ENCODE peak calls at places on chromosomes 4 and X, in six cellular contexts. F is NB4, X is GM12878, Q is A549, D is K562, K is HepG2. B is an unnamed sample.

GRCh38 chrX:50903387-50904027 is 7.0 kb upstream of the BMP15 start:
- DNase-seq in F (peak; percentile 39), X (no peak), Q (peak; percentile 32), D (peak; percentile 26), K (peak; percentile 10), B (peak; percentile 53)

GRCh38 chr4:78653655-78654054 is 102.1 kb downstream of the ANXA3 start:
- DNase-seq in F (peak; percentile 28), X (no peak), Q (no peak), D (peak; percentile 61), K (no peak), B (peak; percentile 44)

GRCh38 chrX:125289920-125290319 is 29.8 kb upstream of the TEX13C start:
- DNase-seq in F (no peak), X (no peak), Q (no peak), D (no peak), K (no peak), B (no peak)

GRCh38 chrX:118049713-118050112 is 66.9 kb downstream of the KLHL13 start:
- DNase-seq in F (peak; percentile 2), X (no peak), Q (no peak), D (peak; percentile 11), K (no peak), B (no peak)

GRCh38 chrX:132900631-132901030 is 57.8 kb downstream of the HS6ST2 start:
- DNase-seq in F (no peak), X (no peak), Q (no peak), D (no peak), K (no peak), B (no peak)

GRCh38 chr4:6250235-6250983 is 19.2 kb upstream of the WFS1 start:
- DNase-seq in F (peak; percentile 75), X (peak; percentile 42), Q (peak; percentile 62), D (peak; percentile 68), K (peak; percentile 67), B (peak; percentile 74)

GRCh38 chr4:157127571-157127970 is 51.6 kb downstream of the GLRB start:
- DNase-seq in F (no peak), X (no peak), Q (no peak), D (no peak), K (no peak), B (peak; percentile 4)

GRCh38 chr4:8771666-8772065 is 100.0 kb downstream of the HMX1 start:
- DNase-seq in F (peak; percentile 32), X (no peak), Q (no peak), D (no peak), K (no peak), B (no peak)

GRCh38 chrX:68721991-68722860 is 74.8 kb downstream of the STARD8 start:
- DNase-seq in F (no peak), X (no peak), Q (no peak), D (no peak), K (no peak), B (no peak)

GRCh38 chr4:149891381-149891780 is 75.7 kb upstream of the IQCM start:
- DNase-seq in F (no peak), X (no peak), Q (no peak), D (no peak), K (no peak), B (no peak)

GRCh38 chr4:53174824-53175223 is 191.0 kb downstream of the SCFD2 start:
- DNase-seq in F (no peak), X (no peak), Q (no peak), D (no peak), K (no peak), B (no peak)

GRCh38 chr4:140158234-140159030 is 4.4 kb upstream of the MAML3 start:
- DNase-seq in F (peak; percentile 45), X (no peak), Q (no peak), D (no peak), K (no peak), B (peak; percentile 67)

GRCh38 chr4:26105815-26106699 is 192.0 kb downstream of the SMIM20 start:
- DNase-seq in F (no peak), X (no peak), Q (no peak), D (peak; percentile 10), K (no peak), B (no peak)

GRCh38 chr4:56699537-56699936 is 18.4 kb upstream of the HOPX start:
- DNase-seq in F (no peak), X (no peak), Q (no peak), D (no peak), K (no peak), B (no peak)

GRCh38 chr4:18022572-18023039 is 1.1 kb upstream of the LCORL start:
- DNase-seq in F (no peak), X (no peak), Q (no peak), D (no peak), K (no peak), B (no peak)

GRCh38 chrX:9489234-9489633 is 24.4 kb downstream of the TBL1X start:
- DNase-seq in F (no peak), X (no peak), Q (no peak), D (no peak), K (no peak), B (no peak)

GRCh38 chrX:124033821-124034220 is 72.3 kb downstream of the STAG2 start:
- DNase-seq in F (peak; percentile 51), X (no peak), Q (no peak), D (no peak), K (no peak), B (no peak)

GRCh38 chrX:110066488-110067225 is 63.7 kb downstream of the TMEM164 start:
- DNase-seq in F (no peak), X (no peak), Q (no peak), D (no peak), K (no peak), B (no peak)

GRCh38 chrX:38304010-38304409 is 23.3 kb downstream of the RPGR start:
- DNase-seq in F (no peak), X (no peak), Q (peak; percentile 22), D (peak; percentile 11), K (peak; percentile 11), B (peak; percentile 60)

GRCh38 chr4:108365551-108365950 is 196.8 kb upstream of the LEF1 start:
- DNase-seq in F (no peak), X (no peak), Q (no peak), D (peak; percentile 26), K (no peak), B (no peak)

GRCh38 chr4:6674500-6675149 is 19.1 kb upstream of the S100P start:
- DNase-seq in F (peak; percentile 82), X (peak; percentile 45), Q (peak; percentile 66), D (peak; percentile 83), K (peak; percentile 60), B (peak; percentile 48)

GRCh38 chr4:60034371-60034770 is 1165.8 kb upstream of the ADGRL3 start:
- DNase-seq in F (no peak), X (no peak), Q (no peak), D (no peak), K (no peak), B (no peak)

GRCh38 chr4:181854142-181854541 is 389.1 kb upstream of the TENM3 start:
- DNase-seq in F (no peak), X (no peak), Q (no peak), D (no peak), K (no peak), B (no peak)

GRCh38 chrX:38327775-38328081 is 419 bp upstream of the RPGR start:
- DNase-seq in F (no peak), X (no peak), Q (no peak), D (no peak), K (no peak), B (no peak)

GRCh38 chr4:14742054-14742453 is 260.2 kb upstream of the CPEB2 start:
- DNase-seq in F (no peak), X (no peak), Q (no peak), D (no peak), K (no peak), B (no peak)

GRCh38 chr4:84366111-84366510 is 133.0 kb downstream of the NKX6-1 start:
- DNase-seq in F (peak; percentile 9), X (no peak), Q (no peak), D (no peak), K (no peak), B (no peak)

GRCh38 chr4:4986856-4987255 is 32.4 kb downstream of the CYTL1 start:
- DNase-seq in F (no peak), X (no peak), Q (no peak), D (no peak), K (no peak), B (no peak)

GRCh38 chr4:152408514-152409327 is 127.2 kb downstream of the FBXW7 start:
- DNase-seq in F (peak; percentile 53), X (no peak), Q (peak; percentile 20), D (peak; percentile 28), K (peak; percentile 37), B (peak; percentile 42)

DNA sequence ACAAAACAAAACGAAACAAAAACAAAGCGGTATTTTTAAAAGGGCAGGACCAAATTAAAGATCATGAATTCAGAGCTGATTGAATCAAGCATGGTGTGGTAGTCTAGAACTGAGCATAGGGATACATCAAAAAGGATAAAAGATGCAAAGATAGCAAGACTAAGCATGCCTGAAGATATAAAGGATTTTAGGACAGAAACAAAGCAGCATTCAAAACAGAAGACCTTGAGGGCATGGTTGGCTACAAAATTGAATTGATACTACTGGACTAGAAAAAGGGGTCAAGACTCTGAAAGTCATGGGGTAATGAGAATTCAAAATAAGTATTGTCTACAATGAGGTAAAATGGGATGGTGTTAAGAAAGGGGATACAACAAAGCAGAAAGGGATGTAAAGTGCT is 41.6 kb downstream of the RAB33A start:
- DNase-seq in F (no peak), X (no peak), Q (no peak), D (no peak), K (no peak), B (no peak)
- TF ChIP-seq MAX in F (no peak), X (no peak), Q (no peak), D (no peak), K (no peak), B (no peak)

GRCh38 chrX:66632986-66633385 is 5.9 kb downstream of the EDA2R start:
- DNase-seq in F (no peak), X (no peak), Q (no peak), D (no peak), K (no peak), B (no peak)
- TF ChIP-seq MYC in F (no peak), X (no peak), Q (no peak), D (no peak), K (no peak), B (no peak)

DNA sequence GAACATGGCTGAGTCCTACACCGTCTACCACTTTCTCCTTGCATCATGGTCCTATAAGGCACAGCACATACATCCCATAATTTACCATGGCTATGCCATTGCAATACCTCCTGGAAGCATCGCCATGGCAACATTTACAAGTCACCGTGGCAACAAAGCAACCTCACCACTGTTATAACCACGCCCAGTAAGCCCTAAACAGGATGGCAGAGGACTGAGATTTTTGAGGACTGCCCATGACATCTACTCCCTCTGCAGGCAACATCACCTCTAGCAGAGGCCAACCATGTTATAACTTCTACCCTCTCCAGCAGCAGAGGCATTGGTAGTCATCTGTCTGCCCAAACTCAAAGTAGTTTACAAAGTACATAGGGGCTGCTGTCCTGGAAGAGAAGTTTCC is 29.7 kb downstream of the BCOR start:
- DNase-seq in F (peak; percentile 45), X (no peak), Q (peak; percentile 59), D (no peak), K (no peak), B (no peak)
- TF ChIP-seq MAX in F (no peak), X (no peak), Q (no peak), D (no peak), K (no peak), B (no peak)

GRCh38 chrX:1725472-1725871 is 110.6 kb downstream of the ASMT start:
- DNase-seq in F (no peak), X (no peak), Q (no peak), D (no peak), K (no peak), B (no peak)

GRCh38 chrX:1727531-1728027 is 112.7 kb downstream of the ASMT start:
- DNase-seq in F (no peak), X (no peak), Q (peak; percentile 87), D (no peak), K (peak; percentile 7), B (no peak)
- TF ChIP-seq MYC in F (no peak), X (no peak), Q (no peak), D (no peak), K (no peak), B (no peak)

GRCh38 chr4:23717528-23718248 is 172.2 kb downstream of the PPARGC1A start:
- DNase-seq in F (peak; percentile 41), X (no peak), Q (peak; percentile 25), D (peak; percentile 37), K (peak; percentile 17), B (no peak)
- TF ChIP-seq MAX in F (no peak), X (no peak), Q (no peak), D (no peak), K (no peak), B (no peak)

B was measured in endothelial cell of umbilical vein.